ENCODE peak calls at places on chromosomes 2 and 18, in ten cellular contexts. T is osteoblast, U is HepG2, Z is PC-3, W is IMR-90, L is PC-9, V is GM23248, F is mammary epithelial cell, M is neuronal stem cell, C is H9. E is an unnamed sample. For H3K9me3, the result is how much of the 10 kb centered on the place peaks cover.

GRCh38 chr2:193580176-193580950 is 1385.6 kb upstream of the TMEFF2 start:
- DNase-seq in M (no peak), U (no peak), L (no peak), Z (no peak), V (no peak), W (no peak), C (no peak), T (no peak), F (peak), E (no peak)

GRCh38 chr2:43218550-43219382 is 7.6 kb downstream of the ZFP36L2 start:
- DNase-seq in C (peak), L (peak), V (peak), F (peak), U (peak), W (peak), T (peak), Z (peak), M (no peak), E (peak)

GRCh38 chr2:240960309-240960962 is 38.0 kb upstream of the SNED1 start:
- DNase-seq in F (no peak), T (peak), M (no peak), V (no peak), W (peak), Z (no peak), C (peak), U (peak), L (no peak), E (no peak)

GRCh38 chr2:38108907-38109731 is 33.2 kb upstream of the CYP1B1 start:
- DNase-seq in U (no peak), M (no peak), W (no peak), L (no peak), F (peak), C (no peak), T (no peak), V (no peak), Z (no peak), E (no peak)

GRCh38 chr2:39228413-39229209 is 15.2 kb downstream of the CDKL4 start:
- DNase-seq in C (peak), F (no peak), M (peak), V (peak), U (peak), L (no peak), W (no peak), Z (no peak), T (no peak), E (peak)

GRCh38 chr2:189014426-189015138 is 40.4 kb downstream of the COL3A1 start:
- DNase-seq in T (no peak), C (no peak), L (no peak), V (peak), F (no peak), U (no peak), Z (no peak), M (no peak), W (peak), E (no peak)

GRCh38 chr2:52570716-52571115 is 1196.9 kb upstream of the CHAC2 start:
- DNase-seq in C (no peak), F (no peak), T (peak), M (no peak), W (no peak), U (no peak), Z (no peak), L (no peak), V (no peak), E (no peak)

GRCh38 chr2:54968561-54969218 is 81.6 kb downstream of the RTN4 start:
- DNase-seq in F (no peak), L (no peak), Z (no peak), T (no peak), U (no peak), C (no peak), M (no peak), W (no peak), V (no peak), E (no peak)

GRCh38 chr2:219125886-219126270 is 34.7 kb downstream of the NHEJ1 start:
- DNase-seq in T (no peak), Z (peak), U (no peak), C (no peak), L (no peak), W (no peak), M (no peak), V (peak), F (no peak), E (no peak)

GRCh38 chr2:63790491-63790890 is 51.2 kb upstream of the UGP2 start:
- DNase-seq in Z (no peak), V (peak), F (peak), W (peak), U (no peak), C (no peak), T (no peak), M (no peak), L (no peak), E (no peak)

GRCh38 chr2:143649226-143649625 is 520.0 kb downstream of the ARHGAP15 start:
- DNase-seq in C (no peak), W (no peak), Z (no peak), M (no peak), L (no peak), T (no peak), U (no peak), F (no peak), V (no peak), E (peak)

GRCh38 chr2:14633451-14634211 is 1.1 kb downstream of the LRATD1 start:
- DNase-seq in Z (peak), U (no peak), C (peak), M (peak), W (no peak), T (peak), F (no peak), V (no peak), L (no peak), E (no peak)

GRCh38 chr18:54023471-54023870 is 201.0 kb downstream of the MBD2 start:
- DNase-seq in C (no peak), M (no peak), V (peak), F (peak), W (no peak), U (no peak), Z (peak), L (no peak), T (peak), E (no peak)

GRCh38 chr2:188975497-188976102 is 1.4 kb downstream of the COL3A1 start:
- DNase-seq in W (peak), M (no peak), F (no peak), V (peak), Z (no peak), C (peak), T (peak), U (no peak), L (no peak), E (no peak)

GRCh38 chr2:230219419-230220331 is at the start of gene SP110:
- DNase-seq in Z (peak), V (peak), W (peak), L (peak), M (no peak), F (peak), T (peak), U (peak), C (peak), E (peak)

DNA sequence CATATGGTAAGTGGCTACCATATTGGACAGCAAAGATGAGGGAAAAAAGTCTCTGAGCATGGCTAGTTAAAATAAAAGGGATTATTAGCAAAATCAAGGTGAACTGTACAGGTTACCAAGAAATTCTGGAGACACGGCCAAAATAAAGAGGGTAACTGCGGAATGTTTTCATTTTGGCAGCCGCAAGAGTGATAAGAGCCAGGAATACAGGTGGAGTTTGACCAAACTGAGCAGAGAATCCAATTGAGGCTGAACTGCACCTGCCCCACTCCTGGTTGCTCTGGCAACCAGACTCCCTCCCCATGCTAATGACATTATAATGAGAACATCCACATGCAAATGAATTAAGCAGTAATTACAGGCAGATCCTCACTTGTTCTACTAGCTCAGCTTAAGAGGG is 18.8 kb upstream of the EPHA4 start:
- DNase-seq in U (no peak), V (no peak), W (no peak), C (no peak), Z (no peak), M (no peak), T (no peak), F (no peak), L (no peak), E (no peak)
- H3K4me2 ChIP-seq in U (no peak), V (no peak), W (no peak), C (no peak), Z (no peak), M (no peak), T (no peak), F (no peak), L (no peak), E (no peak)

GRCh38 chr18:62347091-62347506 is 22.0 kb downstream of the TNFRSF11A start:
- DNase-seq in Z (no peak), U (no peak), C (no peak), W (no peak), T (no peak), L (no peak), F (no peak), M (no peak), V (no peak), E (no peak)
- H2AFZ ChIP-seq in Z (no peak), U (no peak), C (no peak), W (no peak), T (no peak), L (no peak), F (no peak), M (peak), V (no peak), E (no peak)

DNA sequence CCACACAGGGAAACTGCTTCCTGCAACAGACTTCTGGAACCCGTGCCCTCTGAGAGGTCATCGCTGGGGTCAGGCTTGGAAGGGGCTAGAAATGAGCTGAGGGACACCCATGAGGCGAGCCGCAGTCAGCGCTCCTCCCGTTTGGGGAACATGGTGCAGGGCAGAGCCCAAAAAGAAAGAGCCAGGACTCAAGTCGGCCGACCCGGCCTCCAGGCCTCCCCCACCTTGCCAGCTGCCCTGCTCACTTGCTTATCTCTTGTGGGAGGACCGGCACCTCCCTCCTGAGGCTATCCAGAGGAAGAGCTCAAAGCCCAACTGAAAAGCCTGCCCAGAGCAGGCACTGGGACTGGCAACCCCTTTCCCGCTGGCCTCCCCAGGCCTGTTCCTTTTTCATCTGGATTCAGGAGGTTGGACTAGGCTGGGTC is 43.6 kb downstream of the SCTR start:
- DNase-seq in Z (no peak), V (no peak), U (peak), L (no peak), T (peak), C (no peak), F (no peak), M (no peak), W (no peak), E (no peak)
- H3K9me3 ChIP-seq in Z (under half), V (under half), U (under half), L (under half), T (under half), C (under half), F (under half), M (under half), W (under half), E (under half)

GRCh38 chr2:224645722-224646121 is 60.6 kb upstream of the CUL3 start:
- DNase-seq in M (no peak), W (no peak), C (no peak), U (no peak), F (no peak), L (peak), Z (no peak), V (no peak), T (no peak), E (no peak)

GRCh38 chr2:224638338-224638823 is 53.2 kb upstream of the CUL3 start:
- DNase-seq in V (peak), L (no peak), T (no peak), C (no peak), U (no peak), M (no peak), F (no peak), Z (no peak), W (no peak), E (peak)

GRCh38 chr2:224646242-224646846 is 61.2 kb upstream of the CUL3 start:
- DNase-seq in V (peak), U (peak), W (peak), Z (peak), C (peak), T (no peak), L (no peak), M (no peak), F (no peak), E (peak)

DNA sequence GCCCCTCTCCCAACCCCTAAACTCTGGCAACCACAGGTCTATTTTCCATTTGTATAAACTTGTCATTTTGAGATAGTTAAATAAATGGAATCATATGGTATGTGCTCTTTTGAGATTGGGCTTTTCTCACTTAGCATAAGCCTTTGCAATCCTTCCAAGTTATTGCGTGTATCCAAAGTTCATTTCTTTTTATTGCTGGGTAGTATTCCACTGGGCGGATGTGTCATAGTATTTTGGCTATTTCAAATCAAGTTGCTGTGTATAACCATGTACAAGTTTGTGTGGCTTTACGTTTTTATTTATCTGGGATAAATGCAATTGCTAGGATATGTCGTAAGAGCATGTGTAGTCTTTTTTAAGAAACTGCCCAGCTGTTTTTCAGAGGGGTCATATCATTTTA is 55.5 kb upstream of the CUL3 start:
- DNase-seq in U (no peak), V (no peak), M (no peak), L (no peak), W (no peak), Z (no peak), C (no peak), F (no peak), T (no peak), E (no peak)
- H3K4me2 ChIP-seq in U (no peak), V (no peak), M (no peak), L (no peak), W (no peak), Z (no peak), C (no peak), F (no peak), T (no peak), E (no peak)

GRCh38 chr2:200863655-200864205 is 728 bp downstream of the CLK1 start:
- DNase-seq in Z (peak), T (no peak), M (no peak), C (no peak), U (no peak), F (peak), W (no peak), L (no peak), V (peak), E (peak)
- H2AFZ ChIP-seq in Z (peak), T (peak), M (peak), C (no peak), U (no peak), F (peak), W (peak), L (peak), V (no peak), E (peak)

DNA sequence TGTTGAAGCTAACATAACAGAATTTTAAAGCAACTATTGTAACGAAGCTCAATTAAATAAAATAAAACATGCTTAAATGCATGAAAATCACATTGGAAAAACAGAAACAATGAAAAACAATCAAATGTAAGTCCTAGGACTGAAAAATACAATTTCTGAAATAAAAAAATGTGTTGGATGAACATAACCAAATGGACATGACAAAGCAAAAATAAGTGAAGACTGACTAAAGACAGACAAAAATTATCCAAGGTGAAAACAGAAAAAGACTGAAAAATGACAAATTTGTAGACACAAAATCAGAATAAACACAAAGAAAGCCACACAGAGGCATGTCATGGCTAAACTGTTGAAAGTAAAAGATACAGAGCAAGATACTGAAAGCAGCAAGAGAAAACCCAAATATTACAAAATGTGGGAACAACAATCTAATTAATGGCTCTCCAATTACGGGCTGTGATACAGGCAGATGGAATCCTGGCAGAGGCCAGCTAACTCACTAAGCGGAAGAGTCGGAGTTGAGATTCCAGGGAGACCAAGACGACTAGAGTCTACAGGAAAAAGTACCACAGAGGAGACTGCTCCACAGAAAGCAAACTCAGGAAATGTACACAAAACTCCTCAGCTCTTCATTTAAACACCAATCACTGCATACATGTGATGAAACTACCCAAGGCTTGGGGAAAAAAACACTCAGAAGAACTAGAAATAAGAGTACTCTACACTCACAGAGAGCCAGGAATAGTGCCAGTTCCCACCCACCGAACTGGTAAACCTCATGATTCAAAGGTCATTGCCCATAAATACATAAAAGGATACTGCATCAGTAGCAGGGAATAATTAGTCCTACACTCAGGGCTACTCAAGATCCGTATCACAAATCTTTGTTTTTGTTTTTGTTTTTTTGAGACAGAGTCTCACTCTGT is 83.6 kb downstream of the ATAD2B start:
- DNase-seq in V (peak), T (no peak), C (no peak), M (no peak), L (no peak), F (no peak), Z (no peak), U (peak), W (peak), E (no peak)
- H3K9me3 ChIP-seq in V (under half), T (under half), C (under half), M (under half), L (under half), F (under half), Z (under half), U (under half), W (under half), E (under half)

GRCh38 chr18:49862656-49863385 is 49.5 kb upstream of the ACAA2 start:
- DNase-seq in T (no peak), L (no peak), M (no peak), C (no peak), V (no peak), F (no peak), Z (no peak), W (no peak), U (no peak), E (no peak)
- H3K4me2 ChIP-seq in T (no peak), L (no peak), M (no peak), C (no peak), V (no peak), F (no peak), Z (no peak), W (no peak), U (no peak), E (no peak)

GRCh38 chr2:151217343-151217742 is 44.3 kb downstream of the RBM43 start:
- DNase-seq in F (no peak), V (no peak), W (no peak), U (no peak), C (no peak), L (no peak), T (no peak), Z (no peak), M (no peak), E (no peak)
- H2AFZ ChIP-seq in F (no peak), V (no peak), W (no peak), U (no peak), C (no peak), L (no peak), T (no peak), Z (no peak), M (no peak), E (no peak)

GRCh38 chr18:80010551-80010906 is 22.2 kb upstream of the TXNL4A start:
- DNase-seq in W (no peak), Z (no peak), M (no peak), C (no peak), T (peak), L (no peak), U (no peak), F (no peak), V (no peak), E (no peak)
- H3K9me3 ChIP-seq in W (under half), Z (under half), M (under half), C (under half), T (under half), L (under half), U (under half), F (under half), V (under half), E (under half)

E was measured in Karpas-422.